ENCODE peak calls at places on chromosomes 3 and 15, in six cellular contexts. One of them, this sample, is unnamed.

GRCh38 chr3:72123908-72124441 is 339.0 kb upstream of the PROK2 start:
- DNase-seq in activated naive CD8-positive, alpha-beta T cell treated with anti-CD3 and anti-CD28 coated beads, Interleukin-2, amount 50 U/mL, for 24 hours: no peak
- DNase-seq in GM12864: no peak
- DNase-seq in CD4-positive, alpha-beta T cell: no peak
- DNase-seq in stimulated activated CD4-positive, alpha-beta T cell treated with anti-CD3 and anti-CD28 coated beads, Interleukin-2, amount 100 ng/mL, for 48 hours: no peak
- DNase-seq in GM12865: peak; percentile 80
- DNase-seq in this sample: peak; percentile 86

GRCh38 chr15:89057506-89058133 is 30.6 kb upstream of the ABHD2 start:
- DNase-seq in activated naive CD8-positive, alpha-beta T cell treated with anti-CD3 and anti-CD28 coated beads, Interleukin-2, amount 50 U/mL, for 24 hours: peak; percentile 90
- DNase-seq in GM12864: no peak
- DNase-seq in CD4-positive, alpha-beta T cell: peak; percentile 77
- DNase-seq in stimulated activated CD4-positive, alpha-beta T cell treated with anti-CD3 and anti-CD28 coated beads, Interleukin-2, amount 100 ng/mL, for 48 hours: peak; percentile 90
- DNase-seq in GM12865: peak; percentile 72
- DNase-seq in this sample: peak; percentile 74

GRCh38 chr3:177220136-177220974 is 23.1 kb upstream of the TBL1XR1 start:
- DNase-seq in activated naive CD8-positive, alpha-beta T cell treated with anti-CD3 and anti-CD28 coated beads, Interleukin-2, amount 50 U/mL, for 24 hours: no peak
- DNase-seq in GM12864: no peak
- DNase-seq in CD4-positive, alpha-beta T cell: no peak
- DNase-seq in stimulated activated CD4-positive, alpha-beta T cell treated with anti-CD3 and anti-CD28 coated beads, Interleukin-2, amount 100 ng/mL, for 48 hours: no peak
- DNase-seq in GM12865: no peak
- DNase-seq in this sample: no peak

GRCh38 chr15:39171944-39172368 is 408.9 kb upstream of the THBS1 start:
- DNase-seq in activated naive CD8-positive, alpha-beta T cell treated with anti-CD3 and anti-CD28 coated beads, Interleukin-2, amount 50 U/mL, for 24 hours: peak; percentile 39
- DNase-seq in GM12864: no peak
- DNase-seq in CD4-positive, alpha-beta T cell: no peak
- DNase-seq in stimulated activated CD4-positive, alpha-beta T cell treated with anti-CD3 and anti-CD28 coated beads, Interleukin-2, amount 100 ng/mL, for 48 hours: peak; percentile 10
- DNase-seq in GM12865: peak; percentile 45
- DNase-seq in this sample: peak; percentile 64

GRCh38 chr3:16496408-16497222 is 16.9 kb downstream of the RFTN1 start:
- DNase-seq in activated naive CD8-positive, alpha-beta T cell treated with anti-CD3 and anti-CD28 coated beads, Interleukin-2, amount 50 U/mL, for 24 hours: no peak
- DNase-seq in GM12864: no peak
- DNase-seq in CD4-positive, alpha-beta T cell: no peak
- DNase-seq in stimulated activated CD4-positive, alpha-beta T cell treated with anti-CD3 and anti-CD28 coated beads, Interleukin-2, amount 100 ng/mL, for 48 hours: no peak
- DNase-seq in GM12865: peak; percentile 44
- DNase-seq in this sample: no peak

GRCh38 chr3:71428841-71429609 is 154.5 kb downstream of the FOXP1 start:
- DNase-seq in activated naive CD8-positive, alpha-beta T cell treated with anti-CD3 and anti-CD28 coated beads, Interleukin-2, amount 50 U/mL, for 24 hours: no peak
- DNase-seq in GM12864: no peak
- DNase-seq in CD4-positive, alpha-beta T cell: no peak
- DNase-seq in stimulated activated CD4-positive, alpha-beta T cell treated with anti-CD3 and anti-CD28 coated beads, Interleukin-2, amount 100 ng/mL, for 48 hours: no peak
- DNase-seq in GM12865: no peak
- DNase-seq in this sample: peak; percentile 46

GRCh38 chr3:54206874-54207273 is 84.5 kb downstream of the CACNA2D3 start:
- DNase-seq in activated naive CD8-positive, alpha-beta T cell treated with anti-CD3 and anti-CD28 coated beads, Interleukin-2, amount 50 U/mL, for 24 hours: no peak
- DNase-seq in GM12864: no peak
- DNase-seq in CD4-positive, alpha-beta T cell: no peak
- DNase-seq in stimulated activated CD4-positive, alpha-beta T cell treated with anti-CD3 and anti-CD28 coated beads, Interleukin-2, amount 100 ng/mL, for 48 hours: no peak
- DNase-seq in GM12865: no peak
- DNase-seq in this sample: no peak

GRCh38 chr15:29911705-29912104 is 89.4 kb upstream of the TJP1 start:
- DNase-seq in activated naive CD8-positive, alpha-beta T cell treated with anti-CD3 and anti-CD28 coated beads, Interleukin-2, amount 50 U/mL, for 24 hours: no peak
- DNase-seq in GM12864: no peak
- DNase-seq in CD4-positive, alpha-beta T cell: no peak
- DNase-seq in stimulated activated CD4-positive, alpha-beta T cell treated with anti-CD3 and anti-CD28 coated beads, Interleukin-2, amount 100 ng/mL, for 48 hours: no peak
- DNase-seq in GM12865: no peak
- DNase-seq in this sample: no peak

GRCh38 chr3:149736180-149737100 is 15.8 kb downstream of the COMMD2 start:
- DNase-seq in activated naive CD8-positive, alpha-beta T cell treated with anti-CD3 and anti-CD28 coated beads, Interleukin-2, amount 50 U/mL, for 24 hours: no peak
- DNase-seq in GM12864: no peak
- DNase-seq in CD4-positive, alpha-beta T cell: no peak
- DNase-seq in stimulated activated CD4-positive, alpha-beta T cell treated with anti-CD3 and anti-CD28 coated beads, Interleukin-2, amount 100 ng/mL, for 48 hours: no peak
- DNase-seq in GM12865: no peak
- DNase-seq in this sample: no peak

GRCh38 chr3:8458235-8458634 is 43.4 kb upstream of the LMCD1 start:
- DNase-seq in activated naive CD8-positive, alpha-beta T cell treated with anti-CD3 and anti-CD28 coated beads, Interleukin-2, amount 50 U/mL, for 24 hours: no peak
- DNase-seq in GM12864: no peak
- DNase-seq in CD4-positive, alpha-beta T cell: no peak
- DNase-seq in stimulated activated CD4-positive, alpha-beta T cell treated with anti-CD3 and anti-CD28 coated beads, Interleukin-2, amount 100 ng/mL, for 48 hours: no peak
- DNase-seq in GM12865: no peak
- DNase-seq in this sample: no peak

GRCh38 chr3:42451116-42451515 is 40.7 kb upstream of the LYZL4 start:
- DNase-seq in activated naive CD8-positive, alpha-beta T cell treated with anti-CD3 and anti-CD28 coated beads, Interleukin-2, amount 50 U/mL, for 24 hours: no peak
- DNase-seq in GM12864: no peak
- DNase-seq in CD4-positive, alpha-beta T cell: no peak
- DNase-seq in stimulated activated CD4-positive, alpha-beta T cell treated with anti-CD3 and anti-CD28 coated beads, Interleukin-2, amount 100 ng/mL, for 48 hours: no peak
- DNase-seq in GM12865: no peak
- DNase-seq in this sample: no peak

GRCh38 chr15:39682366-39682765 is 100.3 kb downstream of the FSIP1 start:
- DNase-seq in activated naive CD8-positive, alpha-beta T cell treated with anti-CD3 and anti-CD28 coated beads, Interleukin-2, amount 50 U/mL, for 24 hours: no peak
- DNase-seq in GM12864: no peak
- DNase-seq in CD4-positive, alpha-beta T cell: no peak
- DNase-seq in stimulated activated CD4-positive, alpha-beta T cell treated with anti-CD3 and anti-CD28 coated beads, Interleukin-2, amount 100 ng/mL, for 48 hours: no peak
- DNase-seq in GM12865: no peak
- DNase-seq in this sample: no peak

GRCh38 chr3:56682458-56683121 is 475 bp downstream of the TASOR start:
- DNase-seq in activated naive CD8-positive, alpha-beta T cell treated with anti-CD3 and anti-CD28 coated beads, Interleukin-2, amount 50 U/mL, for 24 hours: peak; percentile 79
- DNase-seq in GM12864: peak; percentile 44
- DNase-seq in CD4-positive, alpha-beta T cell: peak; percentile 74
- DNase-seq in stimulated activated CD4-positive, alpha-beta T cell treated with anti-CD3 and anti-CD28 coated beads, Interleukin-2, amount 100 ng/mL, for 48 hours: peak; percentile 64
- DNase-seq in GM12865: peak; percentile 91
- DNase-seq in this sample: peak; percentile 80

GRCh38 chr3:108598375-108598774 is 8.9 kb downstream of the DZIP3 start:
- DNase-seq in activated naive CD8-positive, alpha-beta T cell treated with anti-CD3 and anti-CD28 coated beads, Interleukin-2, amount 50 U/mL, for 24 hours: no peak
- DNase-seq in GM12864: no peak
- DNase-seq in CD4-positive, alpha-beta T cell: no peak
- DNase-seq in stimulated activated CD4-positive, alpha-beta T cell treated with anti-CD3 and anti-CD28 coated beads, Interleukin-2, amount 100 ng/mL, for 48 hours: no peak
- DNase-seq in GM12865: no peak
- DNase-seq in this sample: no peak

GRCh38 chr3:148992027-148992634 is 791 bp downstream of the GYG1 start:
- DNase-seq in activated naive CD8-positive, alpha-beta T cell treated with anti-CD3 and anti-CD28 coated beads, Interleukin-2, amount 50 U/mL, for 24 hours: peak; percentile 47
- DNase-seq in GM12864: no peak
- DNase-seq in CD4-positive, alpha-beta T cell: peak; percentile 1
- DNase-seq in stimulated activated CD4-positive, alpha-beta T cell treated with anti-CD3 and anti-CD28 coated beads, Interleukin-2, amount 100 ng/mL, for 48 hours: no peak
- DNase-seq in GM12865: peak; percentile 58
- DNase-seq in this sample: peak; percentile 58

GRCh38 chr15:69116391-69116790 is 44.0 kb upstream of the GLCE start:
- DNase-seq in activated naive CD8-positive, alpha-beta T cell treated with anti-CD3 and anti-CD28 coated beads, Interleukin-2, amount 50 U/mL, for 24 hours: no peak
- DNase-seq in GM12864: no peak
- DNase-seq in CD4-positive, alpha-beta T cell: no peak
- DNase-seq in stimulated activated CD4-positive, alpha-beta T cell treated with anti-CD3 and anti-CD28 coated beads, Interleukin-2, amount 100 ng/mL, for 48 hours: no peak
- DNase-seq in GM12865: no peak
- DNase-seq in this sample: no peak

GRCh38 chr15:59691194-59691805 is 2.2 kb upstream of the BNIP2 start:
- DNase-seq in activated naive CD8-positive, alpha-beta T cell treated with anti-CD3 and anti-CD28 coated beads, Interleukin-2, amount 50 U/mL, for 24 hours: peak; percentile 36
- DNase-seq in GM12864: peak; percentile 19
- DNase-seq in CD4-positive, alpha-beta T cell: peak; percentile 28
- DNase-seq in stimulated activated CD4-positive, alpha-beta T cell treated with anti-CD3 and anti-CD28 coated beads, Interleukin-2, amount 100 ng/mL, for 48 hours: peak; percentile 19
- DNase-seq in GM12865: peak; percentile 65
- DNase-seq in this sample: no peak

GRCh38 chr15:45796433-45796832 is 161.6 kb downstream of the SQOR start:
- DNase-seq in activated naive CD8-positive, alpha-beta T cell treated with anti-CD3 and anti-CD28 coated beads, Interleukin-2, amount 50 U/mL, for 24 hours: no peak
- DNase-seq in GM12864: no peak
- DNase-seq in CD4-positive, alpha-beta T cell: no peak
- DNase-seq in stimulated activated CD4-positive, alpha-beta T cell treated with anti-CD3 and anti-CD28 coated beads, Interleukin-2, amount 100 ng/mL, for 48 hours: no peak
- DNase-seq in GM12865: no peak
- DNase-seq in this sample: no peak

GRCh38 chr3:40908612-40909011 is 290.7 kb upstream of the CTNNB1 start:
- DNase-seq in activated naive CD8-positive, alpha-beta T cell treated with anti-CD3 and anti-CD28 coated beads, Interleukin-2, amount 50 U/mL, for 24 hours: no peak
- DNase-seq in GM12864: no peak
- DNase-seq in CD4-positive, alpha-beta T cell: no peak
- DNase-seq in stimulated activated CD4-positive, alpha-beta T cell treated with anti-CD3 and anti-CD28 coated beads, Interleukin-2, amount 100 ng/mL, for 48 hours: no peak
- DNase-seq in GM12865: no peak
- DNase-seq in this sample: no peak

GRCh38 chr15:29043731-29044485 is 158.1 kb downstream of the APBA2 start:
- DNase-seq in activated naive CD8-positive, alpha-beta T cell treated with anti-CD3 and anti-CD28 coated beads, Interleukin-2, amount 50 U/mL, for 24 hours: no peak
- DNase-seq in GM12864: no peak
- DNase-seq in CD4-positive, alpha-beta T cell: no peak
- DNase-seq in stimulated activated CD4-positive, alpha-beta T cell treated with anti-CD3 and anti-CD28 coated beads, Interleukin-2, amount 100 ng/mL, for 48 hours: no peak
- DNase-seq in GM12865: no peak
- DNase-seq in this sample: no peak

GRCh38 chr3:124276863-124277515 is 285.1 kb upstream of the ROPN1 start:
- DNase-seq in activated naive CD8-positive, alpha-beta T cell treated with anti-CD3 and anti-CD28 coated beads, Interleukin-2, amount 50 U/mL, for 24 hours: no peak
- DNase-seq in GM12864: no peak
- DNase-seq in CD4-positive, alpha-beta T cell: no peak
- DNase-seq in stimulated activated CD4-positive, alpha-beta T cell treated with anti-CD3 and anti-CD28 coated beads, Interleukin-2, amount 100 ng/mL, for 48 hours: no peak
- DNase-seq in GM12865: no peak
- DNase-seq in this sample: peak; percentile 64

GRCh38 chr3:8499181-8499611 is 2.4 kb upstream of the LMCD1 start:
- DNase-seq in activated naive CD8-positive, alpha-beta T cell treated with anti-CD3 and anti-CD28 coated beads, Interleukin-2, amount 50 U/mL, for 24 hours: no peak
- DNase-seq in GM12864: no peak
- DNase-seq in CD4-positive, alpha-beta T cell: no peak
- DNase-seq in stimulated activated CD4-positive, alpha-beta T cell treated with anti-CD3 and anti-CD28 coated beads, Interleukin-2, amount 100 ng/mL, for 48 hours: no peak
- DNase-seq in GM12865: no peak
- DNase-seq in this sample: no peak

GRCh38 chr15:79496838-79497237 is 64.7 kb downstream of the MINAR1 start:
- DNase-seq in activated naive CD8-positive, alpha-beta T cell treated with anti-CD3 and anti-CD28 coated beads, Interleukin-2, amount 50 U/mL, for 24 hours: no peak
- DNase-seq in GM12864: no peak
- DNase-seq in CD4-positive, alpha-beta T cell: no peak
- DNase-seq in stimulated activated CD4-positive, alpha-beta T cell treated with anti-CD3 and anti-CD28 coated beads, Interleukin-2, amount 100 ng/mL, for 48 hours: no peak
- DNase-seq in GM12865: no peak
- DNase-seq in this sample: no peak

GRCh38 chr15:72591361-72591760 is 63.1 kb upstream of the GOLGA6B start:
- DNase-seq in activated naive CD8-positive, alpha-beta T cell treated with anti-CD3 and anti-CD28 coated beads, Interleukin-2, amount 50 U/mL, for 24 hours: no peak
- DNase-seq in GM12864: no peak
- DNase-seq in CD4-positive, alpha-beta T cell: no peak
- DNase-seq in stimulated activated CD4-positive, alpha-beta T cell treated with anti-CD3 and anti-CD28 coated beads, Interleukin-2, amount 100 ng/mL, for 48 hours: no peak
- DNase-seq in GM12865: no peak
- DNase-seq in this sample: no peak

GRCh38 chr15:42190370-42190769 is 17.7 kb downstream of the VPS39 start:
- DNase-seq in activated naive CD8-positive, alpha-beta T cell treated with anti-CD3 and anti-CD28 coated beads, Interleukin-2, amount 50 U/mL, for 24 hours: no peak
- DNase-seq in GM12864: no peak
- DNase-seq in CD4-positive, alpha-beta T cell: no peak
- DNase-seq in stimulated activated CD4-positive, alpha-beta T cell treated with anti-CD3 and anti-CD28 coated beads, Interleukin-2, amount 100 ng/mL, for 48 hours: no peak
- DNase-seq in GM12865: no peak
- DNase-seq in this sample: no peak

GRCh38 chr3:63707731-63708130 is 55.3 kb downstream of the SNTN start:
- DNase-seq in activated naive CD8-positive, alpha-beta T cell treated with anti-CD3 and anti-CD28 coated beads, Interleukin-2, amount 50 U/mL, for 24 hours: no peak
- DNase-seq in GM12864: no peak
- DNase-seq in CD4-positive, alpha-beta T cell: no peak
- DNase-seq in stimulated activated CD4-positive, alpha-beta T cell treated with anti-CD3 and anti-CD28 coated beads, Interleukin-2, amount 100 ng/mL, for 48 hours: no peak
- DNase-seq in GM12865: no peak
- DNase-seq in this sample: no peak

GRCh38 chr15:97904196-97904572 is 56.3 kb upstream of the ARRDC4 start:
- DNase-seq in activated naive CD8-positive, alpha-beta T cell treated with anti-CD3 and anti-CD28 coated beads, Interleukin-2, amount 50 U/mL, for 24 hours: peak; percentile 40
- DNase-seq in GM12864: no peak
- DNase-seq in CD4-positive, alpha-beta T cell: no peak
- DNase-seq in stimulated activated CD4-positive, alpha-beta T cell treated with anti-CD3 and anti-CD28 coated beads, Interleukin-2, amount 100 ng/mL, for 48 hours: peak; percentile 21
- DNase-seq in GM12865: no peak
- DNase-seq in this sample: peak; percentile 75

GRCh38 chr15:73053398-73053723 is 1.1 kb downstream of the NEO1 start:
- DNase-seq in activated naive CD8-positive, alpha-beta T cell treated with anti-CD3 and anti-CD28 coated beads, Interleukin-2, amount 50 U/mL, for 24 hours: no peak
- DNase-seq in GM12864: no peak
- DNase-seq in CD4-positive, alpha-beta T cell: no peak
- DNase-seq in stimulated activated CD4-positive, alpha-beta T cell treated with anti-CD3 and anti-CD28 coated beads, Interleukin-2, amount 100 ng/mL, for 48 hours: no peak
- DNase-seq in GM12865: no peak
- DNase-seq in this sample: no peak